ENCODE peak calls at places on chromosome 10, in ten cellular contexts. One of them, this sample, is unnamed.
A peak's percentile ranks its signal among the peaks of the same experiment; 100 is the strongest.

GRCh38 chr10:48237856-48238250 is 36.6 kb downstream of the FRMPD2 start:
- DNase-seq in tibial nerve: no peak
- DNase-seq in ovary: no peak
- DNase-seq in A549: no peak
- DNase-seq in HepG2: no peak
- DNase-seq in esophagus muscularis mucosa: peak; percentile 86
- DNase-seq in stomach: no peak
- DNase-seq in sigmoid colon: no peak
- DNase-seq in suprapubic skin: no peak
- DNase-seq in K562: no peak
- DNase-seq in this sample: no peak

GRCh38 chr10:35770817-35771355 is 128.8 kb upstream of the FZD8 start:
- DNase-seq in tibial nerve: no peak
- DNase-seq in ovary: no peak
- DNase-seq in A549: no peak
- DNase-seq in HepG2: no peak
- DNase-seq in esophagus muscularis mucosa: no peak
- DNase-seq in stomach: peak; percentile 76
- DNase-seq in sigmoid colon: no peak
- DNase-seq in suprapubic skin: no peak
- DNase-seq in K562: no peak
- DNase-seq in this sample: peak; percentile 16

GRCh38 chr10:69412232-69412631 is 4.5 kb downstream of the TACR2 start:
- DNase-seq in tibial nerve: no peak
- DNase-seq in ovary: peak; percentile 6
- DNase-seq in A549: no peak
- DNase-seq in HepG2: no peak
- DNase-seq in esophagus muscularis mucosa: no peak
- DNase-seq in stomach: no peak
- DNase-seq in sigmoid colon: no peak
- DNase-seq in suprapubic skin: no peak
- DNase-seq in K562: no peak
- DNase-seq in this sample: no peak

GRCh38 chr10:89129850-89130396 is 77.2 kb downstream of the CH25H start:
- DNase-seq in tibial nerve: peak; percentile 57
- DNase-seq in ovary: no peak
- DNase-seq in A549: no peak
- DNase-seq in HepG2: no peak
- DNase-seq in esophagus muscularis mucosa: no peak
- DNase-seq in stomach: no peak
- DNase-seq in sigmoid colon: peak; percentile 70
- DNase-seq in suprapubic skin: no peak
- DNase-seq in K562: no peak
- DNase-seq in this sample: no peak

GRCh38 chr10:76036410-76036940 is 605.1 kb downstream of the LRMDA start:
- DNase-seq in tibial nerve: peak; percentile 86
- DNase-seq in ovary: peak; percentile 74
- DNase-seq in A549: peak; percentile 64
- DNase-seq in HepG2: no peak
- DNase-seq in esophagus muscularis mucosa: peak; percentile 94
- DNase-seq in stomach: peak; percentile 79
- DNase-seq in sigmoid colon: peak; percentile 90
- DNase-seq in suprapubic skin: peak; percentile 89
- DNase-seq in K562: peak; percentile 76
- DNase-seq in this sample: peak; percentile 78

GRCh38 chr10:99234067-99234738 is 1.4 kb downstream of the HPSE2 start:
- DNase-seq in tibial nerve: peak; percentile 33
- DNase-seq in ovary: peak; percentile 13
- DNase-seq in A549: no peak
- DNase-seq in HepG2: no peak
- DNase-seq in esophagus muscularis mucosa: no peak
- DNase-seq in stomach: peak; percentile 55
- DNase-seq in sigmoid colon: peak; percentile 72
- DNase-seq in suprapubic skin: peak; percentile 82
- DNase-seq in K562: no peak
- DNase-seq in this sample: peak; percentile 50

GRCh38 chr10:13882112-13882711 is 295.4 kb downstream of the PRPF18 start:
- DNase-seq in tibial nerve: peak; percentile 43
- DNase-seq in ovary: no peak
- DNase-seq in A549: no peak
- DNase-seq in HepG2: no peak
- DNase-seq in esophagus muscularis mucosa: no peak
- DNase-seq in stomach: no peak
- DNase-seq in sigmoid colon: peak; percentile 69
- DNase-seq in suprapubic skin: no peak
- DNase-seq in K562: no peak
- DNase-seq in this sample: no peak

GRCh38 chr10:120511165-120511564 is 54.1 kb downstream of the PLPP4 start:
- DNase-seq in tibial nerve: no peak
- DNase-seq in ovary: no peak
- DNase-seq in A549: no peak
- DNase-seq in HepG2: no peak
- DNase-seq in esophagus muscularis mucosa: peak; percentile 10
- DNase-seq in stomach: no peak
- DNase-seq in sigmoid colon: no peak
- DNase-seq in suprapubic skin: no peak
- DNase-seq in K562: no peak
- DNase-seq in this sample: no peak

GRCh38 chr10:79237801-79238520 is 109.3 kb upstream of the PPIF start:
- DNase-seq in tibial nerve: no peak
- DNase-seq in ovary: no peak
- DNase-seq in A549: no peak
- DNase-seq in HepG2: no peak
- DNase-seq in esophagus muscularis mucosa: no peak
- DNase-seq in stomach: no peak
- DNase-seq in sigmoid colon: no peak
- DNase-seq in suprapubic skin: no peak
- DNase-seq in K562: no peak
- DNase-seq in this sample: no peak

GRCh38 chr10:35388682-35389081 is 52.4 kb downstream of the CCNY start:
- DNase-seq in tibial nerve: no peak
- DNase-seq in ovary: no peak
- DNase-seq in A549: no peak
- DNase-seq in HepG2: no peak
- DNase-seq in esophagus muscularis mucosa: no peak
- DNase-seq in stomach: no peak
- DNase-seq in sigmoid colon: no peak
- DNase-seq in suprapubic skin: no peak
- DNase-seq in K562: no peak
- DNase-seq in this sample: no peak

GRCh38 chr10:4006051-4006450 is 221.0 kb upstream of the KLF6 start:
- DNase-seq in tibial nerve: peak; percentile 22
- DNase-seq in ovary: no peak
- DNase-seq in A549: no peak
- DNase-seq in HepG2: no peak
- DNase-seq in esophagus muscularis mucosa: no peak
- DNase-seq in stomach: no peak
- DNase-seq in sigmoid colon: peak; percentile 80
- DNase-seq in suprapubic skin: no peak
- DNase-seq in K562: no peak
- DNase-seq in this sample: no peak

GRCh38 chr10:48448796-48449195 is 142.3 kb downstream of the MAPK8 start:
- DNase-seq in tibial nerve: no peak
- DNase-seq in ovary: no peak
- DNase-seq in A549: no peak
- DNase-seq in HepG2: no peak
- DNase-seq in esophagus muscularis mucosa: no peak
- DNase-seq in stomach: no peak
- DNase-seq in sigmoid colon: no peak
- DNase-seq in suprapubic skin: no peak
- DNase-seq in K562: no peak
- DNase-seq in this sample: no peak

GRCh38 chr10:43671659-43672555 is 23.2 kb upstream of the ZNF32 start:
- DNase-seq in tibial nerve: peak; percentile 95
- DNase-seq in ovary: peak; percentile 40
- DNase-seq in A549: peak; percentile 80
- DNase-seq in HepG2: peak; percentile 69
- DNase-seq in esophagus muscularis mucosa: no peak
- DNase-seq in stomach: peak; percentile 60
- DNase-seq in sigmoid colon: peak; percentile 77
- DNase-seq in suprapubic skin: no peak
- DNase-seq in K562: peak; percentile 85
- DNase-seq in this sample: peak; percentile 30

GRCh38 chr10:59580257-59580863 is 129.3 kb downstream of the SLC16A9 start:
- DNase-seq in tibial nerve: no peak
- DNase-seq in ovary: no peak
- DNase-seq in A549: peak; percentile 15
- DNase-seq in HepG2: peak; percentile 3
- DNase-seq in esophagus muscularis mucosa: peak; percentile 42
- DNase-seq in stomach: no peak
- DNase-seq in sigmoid colon: no peak
- DNase-seq in suprapubic skin: no peak
- DNase-seq in K562: no peak
- DNase-seq in this sample: no peak

DNA sequence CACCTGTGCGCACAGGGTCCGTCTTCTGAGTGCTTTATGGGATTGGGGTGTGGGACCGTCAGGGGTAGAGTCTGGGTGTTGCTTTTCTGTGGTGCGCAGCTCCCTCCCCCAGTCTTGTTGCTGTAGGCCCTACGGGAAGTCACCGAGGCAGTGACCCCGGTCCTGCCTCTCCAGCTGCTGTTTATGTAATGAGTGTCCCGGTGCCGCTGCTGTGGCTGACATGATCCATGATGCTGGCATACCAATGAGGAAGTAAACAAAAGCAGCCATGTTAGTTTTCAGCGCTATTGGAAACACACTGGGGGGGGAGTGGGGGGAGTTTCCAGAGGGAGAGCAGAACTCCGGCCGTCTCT is 1.1 kb downstream of the TRIM8 start:
- DNase-seq in tibial nerve: peak; percentile 74
- DNase-seq in ovary: peak; percentile 62
- DNase-seq in A549: peak; percentile 55
- DNase-seq in HepG2: peak; percentile 79
- DNase-seq in esophagus muscularis mucosa: no peak
- DNase-seq in stomach: peak; percentile 88
- DNase-seq in sigmoid colon: peak; percentile 93
- DNase-seq in suprapubic skin: peak; percentile 91
- DNase-seq in K562: no peak
- DNase-seq in this sample: peak; percentile 80
- TF ChIP-seq EP300 in tibial nerve: no peak
- TF ChIP-seq EP300 in ovary: peak; percentile 53
- TF ChIP-seq EP300 in A549: no peak
- TF ChIP-seq EP300 in HepG2: no peak
- TF ChIP-seq EP300 in esophagus muscularis mucosa: no peak
- TF ChIP-seq EP300 in stomach: no peak
- TF ChIP-seq EP300 in sigmoid colon: no peak
- TF ChIP-seq EP300 in suprapubic skin: no peak
- TF ChIP-seq EP300 in K562: no peak
- TF ChIP-seq EP300 in this sample: peak; percentile 62

DNA sequence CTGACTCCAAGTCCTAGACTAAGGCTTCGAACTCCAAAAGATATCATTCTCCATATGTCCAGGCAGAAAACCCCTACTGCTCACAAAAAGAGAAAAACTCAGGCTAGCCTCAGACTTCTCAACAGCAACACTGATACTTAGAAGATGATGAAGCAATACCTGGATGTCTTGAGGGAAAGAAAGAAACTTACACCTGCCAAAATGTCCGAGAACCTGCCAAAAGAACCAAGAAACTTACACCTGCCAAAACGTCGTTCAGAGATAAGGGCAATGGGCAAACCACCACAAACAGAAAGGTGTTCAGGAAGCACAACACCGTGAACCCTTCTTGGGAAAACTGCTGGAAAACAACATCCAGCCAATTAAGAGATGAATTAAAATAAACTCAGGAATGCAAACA is 15.3 kb downstream of the ABLIM1 start:
- DNase-seq in tibial nerve: no peak
- DNase-seq in ovary: no peak
- DNase-seq in A549: no peak
- DNase-seq in HepG2: no peak
- DNase-seq in esophagus muscularis mucosa: no peak
- DNase-seq in stomach: no peak
- DNase-seq in sigmoid colon: no peak
- DNase-seq in suprapubic skin: no peak
- DNase-seq in K562: no peak
- DNase-seq in this sample: no peak
- TF ChIP-seq EP300 in tibial nerve: no peak
- TF ChIP-seq EP300 in ovary: no peak
- TF ChIP-seq EP300 in A549: no peak
- TF ChIP-seq EP300 in HepG2: no peak
- TF ChIP-seq EP300 in esophagus muscularis mucosa: no peak
- TF ChIP-seq EP300 in stomach: no peak
- TF ChIP-seq EP300 in sigmoid colon: no peak
- TF ChIP-seq EP300 in suprapubic skin: no peak
- TF ChIP-seq EP300 in K562: no peak
- TF ChIP-seq EP300 in this sample: no peak

GRCh38 chr10:78053201-78053868 is 19.7 kb downstream of the RPS24 start:
- DNase-seq in tibial nerve: no peak
- DNase-seq in ovary: no peak
- DNase-seq in A549: no peak
- DNase-seq in HepG2: no peak
- DNase-seq in esophagus muscularis mucosa: no peak
- DNase-seq in stomach: no peak
- DNase-seq in sigmoid colon: no peak
- DNase-seq in suprapubic skin: no peak
- DNase-seq in K562: no peak
- DNase-seq in this sample: no peak
- TF ChIP-seq EP300 in tibial nerve: no peak
- TF ChIP-seq EP300 in ovary: no peak
- TF ChIP-seq EP300 in A549: no peak
- TF ChIP-seq EP300 in HepG2: no peak
- TF ChIP-seq EP300 in esophagus muscularis mucosa: no peak
- TF ChIP-seq EP300 in stomach: no peak
- TF ChIP-seq EP300 in sigmoid colon: no peak
- TF ChIP-seq EP300 in suprapubic skin: no peak
- TF ChIP-seq EP300 in K562: no peak
- TF ChIP-seq EP300 in this sample: no peak

DNA sequence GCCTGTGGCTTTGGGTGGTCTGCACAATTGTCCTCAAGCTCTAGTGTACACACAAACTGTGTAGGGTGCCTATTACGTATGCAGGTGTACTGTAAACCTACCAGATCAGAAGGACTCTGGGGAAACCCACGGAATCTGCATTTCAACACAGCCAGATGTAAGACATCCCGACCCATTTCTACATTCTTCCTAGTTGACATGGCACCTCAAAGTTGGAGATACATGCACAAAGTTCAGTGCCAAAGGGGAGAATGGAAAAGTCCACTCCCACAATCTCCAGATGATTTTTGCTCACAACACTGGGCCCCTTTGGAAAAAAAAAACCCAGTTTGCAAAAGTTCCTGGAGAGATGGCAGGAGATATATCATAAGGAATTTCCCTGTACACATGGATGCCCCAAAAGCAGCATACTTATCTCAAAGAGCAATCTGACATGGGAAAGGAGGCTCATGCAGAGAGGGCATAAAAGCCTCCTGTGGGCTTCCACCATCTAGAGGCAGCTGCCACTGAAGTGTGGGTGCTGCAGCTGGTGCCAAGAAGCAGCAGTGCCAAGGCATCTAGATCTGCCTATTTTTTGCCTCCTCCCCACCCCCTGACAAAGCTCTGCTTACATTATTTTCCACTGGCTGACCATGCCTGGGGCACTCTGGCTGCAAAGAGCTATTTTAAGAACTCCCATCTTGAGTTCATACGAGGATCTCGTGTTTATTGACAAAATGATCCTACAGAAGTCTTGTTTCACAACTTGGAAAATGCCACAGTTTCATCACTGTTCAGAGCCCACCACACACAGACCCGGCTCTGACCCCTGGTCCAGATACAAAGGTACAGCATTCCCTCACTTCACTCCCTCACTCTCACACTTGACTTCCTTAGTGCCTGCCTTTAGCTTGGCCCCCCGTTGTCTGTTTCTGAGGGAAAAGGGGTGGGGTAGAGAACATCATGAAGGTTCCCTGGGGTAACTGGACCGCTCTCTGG is 12.9 kb downstream of the TECTB start:
- DNase-seq in tibial nerve: no peak
- DNase-seq in ovary: no peak
- DNase-seq in A549: no peak
- DNase-seq in HepG2: peak; percentile 76
- DNase-seq in esophagus muscularis mucosa: no peak
- DNase-seq in stomach: no peak
- DNase-seq in sigmoid colon: no peak
- DNase-seq in suprapubic skin: no peak
- DNase-seq in K562: no peak
- DNase-seq in this sample: no peak
- TF ChIP-seq EP300 in tibial nerve: no peak
- TF ChIP-seq EP300 in ovary: no peak
- TF ChIP-seq EP300 in A549: no peak
- TF ChIP-seq EP300 in HepG2: no peak
- TF ChIP-seq EP300 in esophagus muscularis mucosa: no peak
- TF ChIP-seq EP300 in stomach: no peak
- TF ChIP-seq EP300 in sigmoid colon: no peak
- TF ChIP-seq EP300 in suprapubic skin: no peak
- TF ChIP-seq EP300 in K562: no peak
- TF ChIP-seq EP300 in this sample: no peak